ENCODE peak calls at places on chromosomes 13 and 19, in eight cellular contexts. Y, M, S, D, E, B, R and U are unnamed samples.

GRCh38 chr19:15265849-15266248 is 33.6 kb upstream of the EPHX3 start:
- DNase-seq in E (peak; percentile 89), R (no peak), D (peak; percentile 91), M (peak; percentile 96), Y (no peak), S (no peak), B (no peak), U (peak; percentile 97)

GRCh38 chr19:39133431-39134270 is 8.1 kb downstream of the PAK4 start:
- DNase-seq in R (peak; percentile 48), E (no peak), D (no peak), M (no peak), Y (no peak), B (no peak), S (no peak), U (no peak)

GRCh38 chr13:110705356-110705825 is 525 bp downstream of the CARS2 start:
- DNase-seq in B (no peak), S (no peak), D (no peak), R (no peak), M (no peak), Y (no peak), E (no peak), U (no peak)

GRCh38 chr13:105587786-105588185 is 947.7 kb downstream of the EFNB2 start:
- DNase-seq in R (peak; percentile 1), E (no peak), M (peak; percentile 95), B (no peak), D (peak; percentile 14), S (no peak), Y (no peak), U (no peak)

GRCh38 chr19:39319098-39319891 is 1.4 kb downstream of the LRFN1 start:
- DNase-seq in D (no peak), R (no peak), Y (no peak), B (no peak), E (no peak), M (no peak), S (no peak), U (no peak)

GRCh38 chr13:25987987-25988386 is 63.8 kb downstream of the SHISA2 start:
- DNase-seq in Y (no peak), M (no peak), R (no peak), B (no peak), D (no peak), E (no peak), S (no peak), U (no peak)

GRCh38 chr19:41698746-41699230 is 9.6 kb upstream of the CEACAM5 start:
- DNase-seq in Y (no peak), B (no peak), S (peak; percentile 48), M (no peak), D (no peak), R (no peak), E (no peak), U (no peak)

GRCh38 chr13:31322025-31322424 is 122.2 kb downstream of the B3GLCT start:
- DNase-seq in E (no peak), B (no peak), D (no peak), Y (no peak), S (no peak), R (no peak), M (no peak), U (peak; percentile 79)

GRCh38 chr13:114099191-114099590 is 33.2 kb downstream of the RASA3 start:
- DNase-seq in S (peak; percentile 79), E (peak; percentile 89), D (peak; percentile 84), M (peak; percentile 91), B (peak; percentile 53), Y (peak; percentile 37), R (no peak), U (peak; percentile 97)

GRCh38 chr13:29484236-29484635 is 111.3 kb downstream of the SLC7A1 start:
- DNase-seq in Y (no peak), D (no peak), B (no peak), E (no peak), M (no peak), S (no peak), R (no peak), U (no peak)

GRCh38 chr13:83975668-83976165 is 93.4 kb upstream of the SLITRK1 start:
- DNase-seq in Y (no peak), R (no peak), S (no peak), B (no peak), D (no peak), E (no peak), M (no peak), U (no peak)

GRCh38 chr19:41941410-41942202 is 13.4 kb upstream of the ERFL start:
- DNase-seq in D (no peak), B (no peak), Y (no peak), S (no peak), E (no peak), M (no peak), R (no peak), U (no peak)

GRCh38 chr19:664913-665443 is 2.0 kb upstream of the RNF126 start:
- DNase-seq in R (peak; percentile 96), D (peak; percentile 61), Y (peak; percentile 63), E (peak; percentile 80), M (peak; percentile 66), S (peak; percentile 85), B (peak; percentile 86), U (peak; percentile 60)

GRCh38 chr13:46342538-46342937 is 44.5 kb downstream of the RUBCNL start:
- DNase-seq in S (no peak), D (no peak), Y (no peak), M (no peak), B (no peak), E (no peak), R (no peak), U (no peak)